ENCODE peak calls at places on chromosomes 7 and 10, in five cellular contexts. J, K, N, G and O are unnamed samples.

GRCh38 chr10:108360187-108360586 is 1195.7 kb upstream of the SORCS1 start:
- DNase-seq in J (no peak), K (peak; percentile 75), N (peak; percentile 97), G (no peak), O (no peak)

GRCh38 chr10:87841215-87841614 is 22.1 kb downstream of the KLLN start:
- DNase-seq in J (no peak), K (no peak), N (no peak), G (no peak), O (no peak)

GRCh38 chr7:80515298-80515697 is 3.4 kb upstream of the GNAT3 start:
- DNase-seq in J (no peak), K (no peak), N (no peak), G (no peak), O (no peak)

GRCh38 chr10:71852335-71852937 is 1.4 kb upstream of the PSAP start:
- DNase-seq in J (peak; percentile 73), K (no peak), N (no peak), G (no peak), O (peak; percentile 93)

GRCh38 chr10:100913470-100913865 is 705 bp downstream of the SLF2 start:
- DNase-seq in J (no peak), K (no peak), N (peak; percentile 29), G (no peak), O (no peak)

GRCh38 chr10:21526184-21526951 is 886 bp upstream of the SKIDA1 start:
- DNase-seq in J (peak; percentile 80), K (peak; percentile 80), N (peak; percentile 65), G (peak; percentile 92), O (no peak)

GRCh38 chr10:17049195-17049594 is 80.4 kb downstream of the CUBN start:
- DNase-seq in J (no peak), K (peak; percentile 62), N (peak; percentile 54), G (no peak), O (no peak)

GRCh38 chr10:118710487-118710886 is 44.3 kb downstream of the CACUL1 start:
- DNase-seq in J (no peak), K (no peak), N (no peak), G (no peak), O (no peak)

GRCh38 chr10:61487506-61487905 is 34.3 kb upstream of the TMEM26 start:
- DNase-seq in J (no peak), K (peak; percentile 45), N (peak; percentile 55), G (peak; percentile 50), O (no peak)

GRCh38 chr10:20598590-20598989 is 298.5 kb downstream of the NEBL start:
- DNase-seq in J (peak; percentile 84), K (peak; percentile 97), N (peak; percentile 82), G (peak; percentile 82), O (no peak)

GRCh38 chr10:31578181-31578852 is 259.3 kb downstream of the ZEB1 start:
- DNase-seq in J (no peak), K (no peak), N (no peak), G (no peak), O (no peak)

GRCh38 chr7:70432567-70433001 is 699.4 kb upstream of the GALNT17 start:
- DNase-seq in J (no peak), K (no peak), N (no peak), G (peak; percentile 6), O (no peak)
- TF ChIP-seq CTCF in J (no peak), K (no peak), N (no peak), G (no peak), O (no peak)

DNA sequence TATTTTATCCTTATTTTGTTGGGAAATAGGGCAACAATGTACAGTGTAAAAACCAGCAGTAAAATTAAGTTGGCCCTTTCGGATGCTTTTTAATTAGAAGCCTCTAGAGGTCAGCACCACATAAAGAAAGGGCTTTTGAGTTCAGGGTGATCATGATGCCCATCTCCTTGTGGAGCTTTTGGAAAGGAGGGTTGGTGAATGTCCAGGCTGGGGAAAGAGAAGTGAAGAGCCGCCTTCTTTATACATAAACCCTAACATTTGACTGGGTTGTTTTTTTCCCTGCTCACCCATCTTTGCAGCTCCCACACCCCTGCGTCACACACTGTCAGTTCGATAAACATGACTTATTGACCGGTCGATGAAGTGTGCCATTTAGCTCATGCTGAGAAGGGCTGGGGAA is 29.8 kb downstream of the MTURN start:
- DNase-seq in J (no peak), K (peak; percentile 73), N (peak; percentile 72), G (peak; percentile 61), O (no peak)
- TF ChIP-seq CTCF in J (peak; percentile 49), K (peak; percentile 56), N (peak; percentile 96), G (peak; percentile 60), O (peak; percentile 78)

DNA sequence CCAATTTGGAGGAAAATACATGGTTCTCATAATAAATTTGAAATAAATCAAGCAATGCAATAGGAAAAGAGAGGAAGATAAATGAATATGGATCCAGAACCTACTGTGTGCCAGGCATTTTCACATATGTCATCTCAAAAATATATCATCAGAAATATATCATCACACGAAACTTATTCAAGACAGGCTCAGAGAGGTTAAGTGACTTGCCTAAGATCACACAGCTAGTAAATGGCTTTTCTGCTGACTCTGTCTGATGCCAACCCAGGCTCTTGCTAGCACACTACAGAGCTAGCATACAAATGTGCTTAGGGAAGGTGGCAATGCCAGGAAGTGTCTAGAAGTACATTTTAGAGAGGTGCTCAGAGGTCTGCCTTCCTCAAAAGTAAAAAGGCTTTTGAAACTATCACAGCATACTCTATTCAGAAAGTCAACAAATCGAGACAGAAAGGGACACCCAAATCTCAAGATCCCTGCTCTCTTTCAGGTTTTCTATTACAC is 9.3 kb upstream of the HABP2 start:
- DNase-seq in J (no peak), K (no peak), N (no peak), G (no peak), O (no peak)
- TF ChIP-seq CTCF in J (no peak), K (no peak), N (no peak), G (no peak), O (no peak)

GRCh38 chr10:46549171-46550075 is 7.0 kb downstream of the GPRIN2 start:
- DNase-seq in J (peak; percentile 20), K (no peak), N (no peak), G (no peak), O (peak; percentile 48)
- TF ChIP-seq CTCF in J (no peak), K (no peak), N (no peak), G (no peak), O (peak; percentile 5)

DNA sequence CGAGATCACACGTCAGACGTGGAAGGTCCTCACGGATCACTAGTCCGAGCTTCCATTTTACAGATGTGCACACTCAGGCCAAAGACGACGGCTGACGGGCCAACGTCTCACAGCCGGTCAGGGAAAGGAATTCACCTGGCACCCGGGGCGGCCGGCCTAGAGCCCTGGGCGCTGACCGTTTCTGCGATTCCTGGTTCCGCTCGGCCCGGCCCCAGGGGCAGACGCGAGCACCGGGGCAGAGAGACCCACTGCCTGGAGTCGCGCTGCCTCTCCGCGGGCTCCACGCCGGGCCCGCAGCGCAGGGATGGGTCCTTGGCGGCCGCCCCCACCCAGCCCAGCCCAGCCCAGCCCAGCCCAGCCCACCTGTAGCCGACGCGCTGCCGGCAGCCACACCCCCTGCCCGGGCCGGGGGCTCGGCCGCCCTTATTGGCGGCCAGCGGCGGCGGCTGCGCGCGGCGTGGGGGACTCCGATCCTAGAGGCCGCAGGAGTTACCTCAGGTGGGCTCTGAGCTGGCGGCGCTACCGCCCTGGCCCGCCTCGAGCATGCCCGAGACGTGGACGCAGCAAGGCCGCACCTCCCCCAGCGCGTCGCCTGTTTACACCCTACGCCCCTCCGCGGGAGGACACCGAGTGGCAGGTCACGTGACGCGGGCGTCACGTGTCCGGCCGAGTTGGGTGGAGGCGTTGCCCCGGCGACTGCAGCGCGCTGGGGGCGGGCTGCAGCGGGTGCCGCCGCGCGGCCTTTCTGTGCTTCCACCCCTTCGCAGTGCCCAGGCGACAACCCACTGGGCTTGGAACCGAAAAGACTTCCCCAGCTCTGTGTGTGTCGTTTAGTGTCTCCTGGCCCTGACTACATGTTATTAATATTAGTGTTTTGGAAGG is 78.1 kb downstream of the ZFAND4 start:
- DNase-seq in J (peak; percentile 92), K (peak; percentile 88), N (peak; percentile 77), G (peak; percentile 96), O (peak; percentile 88)
- TF ChIP-seq CTCF in J (no peak), K (no peak), N (peak; percentile 34), G (no peak), O (no peak)

GRCh38 chr7:98869374-98870070 is at the start of gene TMEM130:
- DNase-seq in J (no peak), K (no peak), N (no peak), G (no peak), O (no peak)

GRCh38 chr7:98870071-98870651 is 347 bp upstream of the TMEM130 start:
- DNase-seq in J (peak; percentile 33), K (peak; percentile 34), N (no peak), G (peak; percentile 64), O (peak; percentile 61)

GRCh38 chr7:98874942-98875341 is 3.4 kb upstream of the TRRAP start:
- DNase-seq in J (no peak), K (no peak), N (no peak), G (no peak), O (no peak)

GRCh38 chr7:98870807-98871491 is 1.1 kb upstream of the TMEM130 start:
- DNase-seq in J (peak; percentile 6), K (no peak), N (no peak), G (no peak), O (no peak)

DNA sequence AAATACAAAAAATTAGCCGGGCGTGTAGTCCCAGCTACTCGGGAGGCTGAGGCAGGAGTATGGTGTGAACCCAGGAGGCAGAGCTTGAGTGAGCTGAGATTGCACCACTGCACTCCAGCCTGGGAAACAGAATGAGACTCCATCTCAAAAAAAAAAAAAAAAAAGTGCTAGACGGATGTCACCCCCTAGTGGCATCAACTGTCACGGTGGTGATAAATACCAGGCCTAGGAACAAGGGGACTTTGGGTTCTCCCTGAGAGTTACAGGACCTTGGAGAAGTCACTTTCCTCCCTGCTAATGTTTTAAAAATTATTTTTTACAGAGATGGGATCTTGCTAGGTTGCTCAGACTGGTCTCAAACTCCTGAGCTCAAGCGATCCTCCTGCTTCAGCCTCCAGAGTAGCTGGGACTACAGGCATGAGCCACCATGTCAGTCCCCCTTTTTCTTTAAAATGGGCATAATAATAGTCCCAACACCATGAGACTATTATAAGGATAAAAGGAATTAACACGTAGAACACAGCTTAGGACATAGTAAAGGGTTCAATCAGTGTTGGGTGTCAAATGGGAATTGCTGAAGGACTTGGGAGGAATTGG is 2.6 kb upstream of the TMEM130 start:
- DNase-seq in J (no peak), K (peak; percentile 24), N (no peak), G (peak; percentile 70), O (no peak)
- TF ChIP-seq CTCF in J (no peak), K (peak; percentile 24), N (peak; percentile 40), G (peak; percentile 54), O (peak; percentile 61)

GRCh38 chr10:74419491-74420466 is 268.8 kb downstream of the ADK start:
- DNase-seq in J (no peak), K (peak; percentile 43), N (peak; percentile 9), G (peak; percentile 87), O (no peak)
- TF ChIP-seq CTCF in J (peak; percentile 17), K (peak; percentile 56), N (peak; percentile 61), G (peak; percentile 81), O (peak; percentile 72)

GRCh38 chr7:28348631-28349030 is 63.7 kb upstream of the CREB5 start:
- DNase-seq in J (no peak), K (no peak), N (no peak), G (no peak), O (no peak)

GRCh38 chr7:28347462-28347861 is 64.9 kb upstream of the CREB5 start:
- DNase-seq in J (no peak), K (peak; percentile 91), N (peak; percentile 33), G (no peak), O (no peak)

GRCh38 chr7:28346256-28346655 is 66.1 kb upstream of the CREB5 start:
- DNase-seq in J (no peak), K (peak; percentile 12), N (no peak), G (no peak), O (no peak)

GRCh38 chr7:28347964-28348363 is 64.4 kb upstream of the CREB5 start:
- DNase-seq in J (no peak), K (peak; percentile 98), N (no peak), G (no peak), O (no peak)

GRCh38 chr7:28346972-28347371 is 65.3 kb upstream of the CREB5 start:
- DNase-seq in J (no peak), K (no peak), N (peak; percentile 49), G (no peak), O (no peak)
- TF ChIP-seq CTCF in J (no peak), K (no peak), N (no peak), G (no peak), O (no peak)